ENCODE peak calls at places on chromosomes 12 and 14, in five cellular contexts. F is NCI-H69, Z is bronchial epithelial cell, L is adipocyte, U is transverse colon. P is an unnamed sample.

GRCh38 chr14:104358528-104359300 is 220.3 kb downstream of the KIF26A start:
- DNase-seq in U (no peak), L (no peak), Z (no peak), F (no peak), P (no peak)

GRCh38 chr12:76083246-76083735 is 1.2 kb downstream of the NAP1L1 start:
- DNase-seq in F (no peak), U (no peak), L (peak), Z (no peak), P (no peak)

GRCh38 chr12:76441016-76441415 is 92.8 kb upstream of the BBS10 start:
- DNase-seq in F (peak), U (no peak), L (no peak), Z (no peak), P (no peak)

GRCh38 chr14:101225116-101225728 is 321.7 kb upstream of the RTL1 start:
- DNase-seq in L (no peak), Z (no peak), F (no peak), U (no peak), P (no peak)

GRCh38 chr12:66688836-66689439 is 10.1 kb upstream of the GRIP1 start:
- DNase-seq in L (peak), U (peak), Z (peak), F (peak), P (peak)

GRCh38 chr12:66403746-66404145 is 101.5 kb downstream of the HELB start:
- DNase-seq in F (peak), L (no peak), U (no peak), Z (peak), P (no peak)

GRCh38 chr12:6328945-6329692 is 12.8 kb downstream of the TNFRSF1A start:
- DNase-seq in Z (no peak), F (no peak), L (no peak), U (no peak), P (no peak)

GRCh38 chr12:57899010-57899662 is 42.2 kb upstream of the ATP23 start:
- DNase-seq in L (peak), F (peak), Z (peak), U (peak), P (peak)

GRCh38 chr14:55789442-55789841 is 209.4 kb downstream of the KTN1 start:
- DNase-seq in L (peak), U (no peak), Z (no peak), F (no peak), P (no peak)

GRCh38 chr14:43503508-43503907 is 1003.6 kb downstream of the FSCB start:
- DNase-seq in Z (no peak), L (no peak), F (peak), U (no peak), P (no peak)

GRCh38 chr12:64633940-64634337 is 23.6 kb downstream of the RASSF3 start:
- DNase-seq in Z (peak), L (peak), U (peak), F (peak), P (peak)

P was measured in thyroid gland.